ENCODE peak calls at places on chromosomes 12 and 14, in six cellular contexts. B is activated effector memory CD4-positive, alpha-beta T cell treated with anti-CD3 and anti-CD28 coated beads, Interleukin-2, amount 50 U/mL, for 16 hours; O is SK-N-DZ; E is ovary; A is activated CD4-positive, alpha-beta T cell treated with anti-CD3 and anti-CD28 coated beads, Interleukin-2, amount 50 U/mL, for 48 hours; L is Ammon's horn. F is an unnamed sample.

GRCh38 chr12:33439587-33440011 is at the start of gene SYT10:
- DNase-seq in O (no peak), E (no peak), A (no peak), B (no peak), L (peak; percentile 11), F (peak; percentile 30)

GRCh38 chr14:65704412-65704811 is 291.9 kb downstream of the FUT8 start:
- DNase-seq in O (no peak), B (no peak), A (no peak), E (no peak), L (no peak), F (no peak)

GRCh38 chr12:42208574-42208973 is 29.5 kb downstream of the YAF2 start:
- DNase-seq in A (no peak), E (no peak), O (no peak), B (no peak), L (no peak), F (no peak)

GRCh38 chr12:1798734-1799067 is 21.7 kb upstream of the LRTM2 start:
- DNase-seq in A (no peak), B (no peak), L (no peak), O (no peak), E (no peak), F (no peak)

GRCh38 chr12:78802593-78802992 is 62.0 kb upstream of the SYT1 start:
- DNase-seq in O (no peak), A (no peak), E (no peak), L (no peak), B (no peak), F (peak; percentile 62)

GRCh38 chr14:100594625-100594951 is 7.4 kb upstream of the BEGAIN start:
- DNase-seq in L (no peak), A (no peak), O (no peak), E (no peak), B (peak; percentile 14), F (no peak)

GRCh38 chr14:71372411-71372838 is 465.2 kb downstream of the PCNX1 start:
- DNase-seq in O (no peak), B (no peak), A (no peak), L (no peak), E (no peak), F (no peak)

GRCh38 chr14:105841022-105842009 is 314.9 kb downstream of the TMEM121 start:
- DNase-seq in O (no peak), A (no peak), B (peak; percentile 59), E (peak; percentile 6), L (no peak), F (no peak)

GRCh38 chr12:56979628-56980027 is 22.2 kb upstream of the RDH16 start:
- DNase-seq in O (no peak), E (no peak), L (no peak), A (no peak), B (no peak), F (no peak)

F was measured in Calu3.